ENCODE peak calls at places on chromosomes 1 and 21, in seven cellular contexts. I, M, O, E, U, V and T are unnamed samples.

GRCh38 chr1:113905435-113905861 is 322 bp downstream of the DCLRE1B start:
- DNase-seq in I (peak), M (no peak), O (peak), E (no peak), U (peak), V (peak), T (no peak)

GRCh38 chr21:38712076-38712475 is 93.7 kb upstream of the ETS2 start:
- DNase-seq in I (no peak), M (peak), O (no peak), E (peak), U (peak), V (no peak), T (peak)

GRCh38 chr1:88302843-88303486 is 381.1 kb upstream of the PKN2 start:
- DNase-seq in I (no peak), M (peak), O (no peak), E (peak), U (peak), V (no peak), T (peak)

GRCh38 chr21:41593051-41593783 is 85.3 kb upstream of the TMPRSS2 start:
- DNase-seq in I (no peak), M (no peak), O (no peak), E (peak), U (no peak), V (no peak), T (no peak)

GRCh38 chr1:78061825-78062523 is 16.2 kb downstream of the GIPC2 start:
- DNase-seq in I (no peak), M (peak), O (no peak), E (no peak), U (no peak), V (no peak), T (no peak)

GRCh38 chr1:184827600-184828368 is 73.1 kb upstream of the EDEM3 start:
- DNase-seq in I (no peak), M (peak), O (no peak), E (no peak), U (no peak), V (no peak), T (peak)

GRCh38 chr1:233704125-233704881 is 90.4 kb downstream of the KCNK1 start:
- DNase-seq in I (no peak), M (peak), O (no peak), E (no peak), U (no peak), V (no peak), T (peak)

GRCh38 chr1:28036431-28036830 is 52.0 kb downstream of the EYA3 start:
- DNase-seq in I (no peak), M (no peak), O (no peak), E (no peak), U (no peak), V (no peak), T (no peak)

GRCh38 chr1:2101946-2102345 is 51.7 kb downstream of the PRKCZ start:
- DNase-seq in I (no peak), M (no peak), O (no peak), E (no peak), U (no peak), V (no peak), T (no peak)

GRCh38 chr1:34781071-34781843 is at the start of gene GJB3:
- DNase-seq in I (no peak), M (no peak), O (no peak), E (no peak), U (peak), V (no peak), T (no peak)

GRCh38 chr21:33070921-33071877 is 1.3 kb downstream of the OLIG1 start:
- DNase-seq in I (no peak), M (peak), O (no peak), E (no peak), U (peak), V (no peak), T (peak)

GRCh38 chr1:23763040-23763577 is 15.1 kb upstream of the PITHD1 start:
- DNase-seq in I (no peak), M (no peak), O (no peak), E (no peak), U (no peak), V (no peak), T (no peak)

GRCh38 chr21:23522750-23523149 is 2084.5 kb downstream of the MRPL39 start:
- DNase-seq in I (no peak), M (no peak), O (no peak), E (no peak), U (no peak), V (no peak), T (no peak)

GRCh38 chr1:33397994-33398393 is 32.9 kb downstream of the PHC2 start:
- DNase-seq in I (no peak), M (no peak), O (no peak), E (no peak), U (no peak), V (no peak), T (no peak)

GRCh38 chr1:235759336-235759735 is 107.4 kb downstream of the LYST start:
- DNase-seq in I (no peak), M (no peak), O (no peak), E (no peak), U (peak), V (no peak), T (no peak)

GRCh38 chr1:9724706-9725476 is 73.4 kb downstream of the PIK3CD start:
- DNase-seq in I (peak), M (peak), O (no peak), E (peak), U (peak), V (peak), T (peak)

GRCh38 chr21:45950740-45951515 is 30.6 kb upstream of the COL6A1 start:
- DNase-seq in I (no peak), M (peak), O (peak), E (peak), U (peak), V (no peak), T (peak)

GRCh38 chr1:230243583-230244377 is 176.7 kb downstream of the GALNT2 start:
- DNase-seq in I (no peak), M (peak), O (no peak), E (no peak), U (no peak), V (no peak), T (peak)

GRCh38 chr1:169572184-169572583 is 14.1 kb downstream of the F5 start:
- DNase-seq in I (no peak), M (peak), O (no peak), E (no peak), U (no peak), V (no peak), T (peak)

GRCh38 chr1:12144236-12144635 is 22.6 kb upstream of the TNFRSF1B start:
- DNase-seq in I (no peak), M (no peak), O (no peak), E (peak), U (no peak), V (no peak), T (no peak)

GRCh38 chr1:147169171-147169570 is 3.1 kb downstream of the PRKAB2 start:
- DNase-seq in I (no peak), M (peak), O (no peak), E (no peak), U (no peak), V (no peak), T (no peak)

GRCh38 chr1:192544983-192545393 is 30.6 kb upstream of the RGS1 start:
- DNase-seq in I (no peak), M (peak), O (no peak), E (no peak), U (no peak), V (no peak), T (peak)

GRCh38 chr21:46567348-46567747 is 37.5 kb downstream of the S100B start:
- DNase-seq in I (no peak), M (no peak), O (no peak), E (no peak), U (no peak), V (no peak), T (no peak)

GRCh38 chr21:41877901-41878830 is 978 bp downstream of the PRDM15 start:
- DNase-seq in I (peak), M (peak), O (peak), E (no peak), U (peak), V (no peak), T (peak)

GRCh38 chr1:159163609-159164008 is 7.8 kb upstream of the CADM3 start:
- DNase-seq in I (no peak), M (no peak), O (no peak), E (no peak), U (no peak), V (no peak), T (no peak)